ENCODE peak calls at places on chromosomes 7 and 10, in four cellular contexts. M is HCT116, T is astrocyte, E is heart right ventricle. U is an unnamed sample.

GRCh38 chr10:77641788-77642397 is 4.3 kb upstream of the KCNMA1 start:
- DNase-seq in E (peak; percentile 66), M (peak; percentile 64), T (peak; percentile 47), U (no peak)

GRCh38 chr10:7121154-7121797 is 289.6 kb downstream of the SFMBT2 start:
- DNase-seq in E (peak; percentile 49), M (peak; percentile 8), T (no peak), U (peak; percentile 24)

GRCh38 chr7:3240826-3241430 is 60.1 kb upstream of the SDK1 start:
- DNase-seq in E (no peak), T (no peak), M (no peak), U (no peak)

GRCh38 chr7:41693150-41693997 is 9.5 kb downstream of the INHBA start:
- DNase-seq in M (no peak), T (no peak), E (no peak), U (no peak)

GRCh38 chr7:55235115-55235514 is 130.0 kb upstream of the LANCL2 start:
- DNase-seq in E (no peak), M (no peak), T (no peak), U (no peak)

GRCh38 chr7:105178928-105179541 is 165.0 kb downstream of the KMT2E start:
- DNase-seq in M (no peak), E (no peak), T (no peak), U (no peak)

GRCh38 chr7:137836113-137836509 is 10.7 kb downstream of the DGKI start:
- DNase-seq in T (peak; percentile 41), M (no peak), E (no peak), U (no peak)

GRCh38 chr7:25596443-25596842 is 368.2 kb upstream of the NPVF start:
- DNase-seq in M (no peak), E (no peak), T (no peak), U (no peak)

GRCh38 chr10:88913157-88913556 is 33.1 kb downstream of the STAMBPL1 start:
- DNase-seq in M (no peak), T (no peak), E (no peak), U (no peak)

GRCh38 chr10:50405733-50406132 is 154.4 kb upstream of the ASAH2 start:
- DNase-seq in E (no peak), T (no peak), M (no peak), U (no peak)

DNA sequence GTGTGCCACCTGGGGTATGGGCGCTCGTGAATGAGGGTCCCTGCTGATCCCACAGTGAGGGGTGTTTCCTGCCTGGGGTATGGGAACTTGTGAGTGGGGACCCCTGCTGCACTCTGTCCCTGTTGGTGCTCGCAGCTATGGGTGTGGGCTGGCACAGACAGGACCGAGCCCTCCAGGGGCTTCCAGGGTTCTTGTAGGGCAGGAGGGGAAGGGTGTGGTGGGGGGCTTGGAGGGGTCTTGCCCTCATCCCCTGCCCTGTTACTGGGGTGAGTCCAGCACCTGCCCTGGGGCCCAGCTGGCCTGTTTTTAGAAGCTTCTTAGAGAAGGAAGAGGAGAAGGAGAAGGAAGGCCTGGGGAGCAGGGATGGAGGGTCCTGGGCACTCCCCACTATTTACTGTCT is 377.0 kb upstream of the NUPR2 start:
- DNase-seq in M (no peak), E (no peak), T (no peak), U (no peak)
- H3K9me3 ChIP-seq in M (no peaks in the 10 kb centered on the region), E (peaks cover 4% of the 10 kb centered on the region), T (peaks cover 34% of the 10 kb centered on the region), U (peaks cover 4% of the 10 kb centered on the region)

DNA sequence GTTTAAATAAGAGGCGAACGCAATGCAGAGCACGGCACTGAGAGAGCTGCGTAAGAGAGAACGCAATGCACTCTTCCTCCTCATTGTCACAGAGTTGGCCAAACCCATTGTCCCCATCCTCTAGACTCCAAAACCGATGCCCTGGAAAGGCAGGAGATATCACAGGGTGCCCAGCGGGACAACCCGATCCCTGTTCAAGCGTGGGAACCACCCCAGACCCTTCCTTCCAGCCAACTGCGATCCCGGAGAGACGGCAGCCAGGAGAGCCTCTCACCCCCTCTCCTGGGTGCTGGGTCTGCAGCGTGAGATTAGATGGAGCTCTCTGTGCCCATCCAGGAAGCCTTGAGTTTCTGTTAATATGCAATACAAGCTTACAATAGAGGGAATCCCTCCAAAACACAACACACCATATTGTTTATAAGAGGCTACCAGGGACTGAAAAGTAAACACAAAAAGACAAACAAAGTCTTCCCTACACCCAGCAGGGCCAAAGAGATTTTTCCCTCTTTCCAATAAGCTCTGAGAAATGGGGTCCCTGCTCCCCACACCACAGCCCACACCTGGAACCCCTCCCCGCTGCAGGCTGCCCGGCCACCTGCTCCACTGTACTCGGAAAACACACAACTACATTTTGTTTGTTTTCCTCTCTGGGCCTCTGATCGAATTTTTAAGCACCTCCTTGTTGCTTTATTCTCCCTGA is 187.6 kb downstream of the ADARB2 start:
- DNase-seq in E (no peak), M (no peak), T (no peak), U (no peak)
- H3K9me3 ChIP-seq in E (no peaks in the 10 kb centered on the region), M (no peaks in the 10 kb centered on the region), T (peaks cover 8% of the 10 kb centered on the region), U (no peaks in the 10 kb centered on the region)

GRCh38 chr10:131249238-131249956 is 62.1 kb downstream of the TCERG1L start:
- DNase-seq in E (no peak), M (no peak), T (no peak), U (no peak)

GRCh38 chr10:131247873-131248272 is 63.6 kb downstream of the TCERG1L start:
- DNase-seq in T (no peak), M (no peak), E (no peak), U (no peak)

GRCh38 chr10:131246775-131247174 is 64.7 kb downstream of the TCERG1L start:
- DNase-seq in M (no peak), E (no peak), T (no peak), U (no peak)

GRCh38 chr10:131249957-131250347 is 61.6 kb downstream of the TCERG1L start:
- DNase-seq in M (no peak), T (no peak), E (no peak), U (no peak)

DNA sequence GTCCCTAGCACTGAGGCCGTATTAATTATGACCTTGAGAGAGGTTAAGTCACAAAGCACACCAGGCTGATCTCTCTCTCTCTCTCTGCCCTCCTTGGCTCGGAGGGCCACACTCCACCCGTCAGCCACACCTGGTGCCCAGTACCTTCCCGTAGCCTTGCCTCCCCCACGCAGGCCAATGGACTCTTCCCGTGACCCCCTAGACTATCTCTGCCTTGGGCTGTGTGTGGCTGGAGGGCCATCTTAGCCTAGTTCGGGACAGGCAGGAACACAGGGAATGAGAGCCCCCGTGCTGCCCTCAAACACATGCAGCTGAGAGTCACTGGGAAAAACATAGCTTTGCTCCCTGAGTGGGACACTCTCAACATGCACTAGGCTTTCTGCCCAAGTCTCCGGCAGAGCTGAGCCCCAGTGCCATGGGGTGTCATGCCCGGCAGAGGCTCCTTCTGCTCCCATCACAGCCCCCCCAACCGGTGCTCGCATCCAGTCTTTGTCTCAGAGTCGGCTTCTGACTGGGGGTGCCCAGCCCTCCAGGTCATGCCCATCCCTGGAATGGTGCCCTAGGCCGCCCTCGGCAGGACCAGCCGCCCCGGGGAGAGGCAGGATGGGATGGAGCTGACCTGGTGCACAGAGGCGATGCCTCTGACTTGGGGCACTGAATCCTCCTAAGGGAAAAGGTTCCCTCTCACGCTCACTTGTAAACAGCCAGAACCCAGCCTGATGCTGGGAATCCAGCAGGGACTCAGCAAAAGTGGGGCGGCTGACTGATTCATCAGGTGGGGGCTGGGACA is 63.0 kb downstream of the TCERG1L start:
- DNase-seq in T (no peak), E (no peak), M (no peak), U (no peak)
- H3K9me3 ChIP-seq in T (peaks cover 14% of the 10 kb centered on the region), E (no peaks in the 10 kb centered on the region), M (no peaks in the 10 kb centered on the region), U (peaks cover 3% of the 10 kb centered on the region)

DNA sequence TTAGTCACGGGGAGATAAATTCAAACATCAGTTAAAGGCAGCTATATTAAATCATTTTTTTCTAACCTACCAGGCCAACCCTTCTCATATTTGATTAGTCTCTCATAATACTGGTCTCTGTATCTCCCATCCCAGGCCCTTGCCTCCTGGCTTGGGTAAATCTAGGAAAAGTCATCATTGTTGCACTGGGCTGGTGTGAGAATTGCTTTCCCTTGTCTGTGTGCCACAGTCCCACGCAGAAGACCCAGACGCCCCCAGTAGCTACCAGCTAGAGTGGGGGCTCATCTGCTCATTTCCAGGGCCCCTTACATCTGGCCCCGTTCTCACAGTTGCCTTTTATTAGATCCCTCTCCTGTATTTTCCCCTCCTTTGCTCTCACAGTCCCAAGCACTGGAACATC is 67.6 kb upstream of the VIPR2 start:
- DNase-seq in T (no peak), M (no peak), E (no peak), U (no peak)
- H3K9me3 ChIP-seq in T (peaks cover 6% of the 10 kb centered on the region), M (no peaks in the 10 kb centered on the region), E (no peaks in the 10 kb centered on the region), U (no peaks in the 10 kb centered on the region)

DNA sequence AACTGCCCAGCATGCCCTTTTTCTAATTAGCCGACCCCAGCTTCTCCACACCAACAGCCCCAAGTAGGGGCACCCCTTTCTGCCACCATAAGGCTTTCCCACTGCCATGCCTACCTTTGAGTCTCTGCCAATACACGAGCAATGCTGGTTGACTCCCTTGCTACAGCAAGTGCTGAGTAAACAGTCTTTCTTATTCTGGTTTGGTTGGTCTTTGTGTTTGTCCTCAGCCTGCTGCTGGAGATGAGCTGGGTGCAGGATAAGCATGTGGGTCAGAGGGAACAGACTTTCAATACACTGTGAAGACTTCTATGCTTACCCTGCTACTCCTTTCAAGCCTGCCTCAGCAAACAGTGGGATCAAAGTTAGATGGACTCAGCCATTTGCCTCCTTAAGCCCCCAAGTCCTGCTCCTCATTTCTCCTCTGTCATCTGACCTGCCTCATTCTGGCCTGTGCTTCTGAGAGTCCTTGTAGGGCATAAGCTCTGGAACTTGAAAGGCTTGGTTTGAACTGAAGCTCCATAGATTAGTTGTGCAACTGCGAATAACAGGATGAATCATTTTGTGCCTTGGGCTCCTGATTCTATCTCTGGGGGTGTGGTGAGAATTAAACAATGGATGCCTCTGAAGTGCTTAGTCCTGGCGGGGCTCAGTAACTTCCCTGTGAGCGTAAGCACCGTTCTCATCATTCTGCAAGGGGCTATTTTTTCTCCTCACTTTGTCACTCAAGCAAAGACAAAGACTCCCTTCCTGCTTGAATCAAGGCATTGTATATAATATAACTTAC is 533.8 kb upstream of the DPP6 start:
- DNase-seq in M (no peak), T (no peak), E (no peak), U (no peak)
- H3K9me3 ChIP-seq in M (peaks cover 7% of the 10 kb centered on the region), T (no peaks in the 10 kb centered on the region), E (no peaks in the 10 kb centered on the region), U (no peaks in the 10 kb centered on the region)

U was measured in T-helper 17 cell.